ENCODE peak calls at places on chromosomes 12 and 14, in nine cellular contexts. O is stimulated activated CD8-positive, alpha-beta memory T cell treated with anti-CD3 and anti-CD28 coated beads, Interleukin-4, amount 100 ng/mL, for 24 hours; A is GM04503; X is T-helper 9 cell; M is RPMI8226; V is iris pigment epithelial cell; W is GM23248; U is AG09319; L is D341Med. C is an unnamed sample.

GRCh38 chr12:92827836-92828431 is 101.2 kb downstream of the EEA1 start:
- DNase-seq in O (no peak), A (no peak), X (no peak), M (peak), V (peak), W (peak), U (peak), L (peak), C (peak)

GRCh38 chr14:104294983-104295680 is 156.7 kb downstream of the KIF26A start:
- DNase-seq in O (no peak), A (no peak), X (no peak), M (no peak), V (no peak), W (no peak), U (no peak), L (no peak), C (no peak)

GRCh38 chr14:44620106-44621019 is 113.3 kb upstream of the FSCB start:
- DNase-seq in O (no peak), A (no peak), X (no peak), M (no peak), V (no peak), W (no peak), U (no peak), L (no peak), C (no peak)

GRCh38 chr14:45526715-45527549 is 273.9 kb upstream of the MIS18BP1 start:
- DNase-seq in O (no peak), A (no peak), X (no peak), M (peak), V (peak), W (peak), U (no peak), L (peak), C (no peak)

GRCh38 chr14:104976198-104977007 is 1.8 kb downstream of the AHNAK2 start:
- DNase-seq in O (peak), A (no peak), X (peak), M (peak), V (peak), W (peak), U (peak), L (peak), C (no peak)

GRCh38 chr12:116427200-116427932 is 131.8 kb upstream of the MAP1LC3B2 start:
- DNase-seq in O (no peak), A (no peak), X (no peak), M (no peak), V (no peak), W (peak), U (no peak), L (no peak), C (no peak)

GRCh38 chr12:102120886-102121285 is 903 bp downstream of the PARPBP start:
- DNase-seq in O (no peak), A (no peak), X (no peak), M (peak), V (peak), W (peak), U (no peak), L (peak), C (peak)

GRCh38 chr14:91164676-91165075 is 50.8 kb downstream of the DGLUCY start:
- DNase-seq in O (no peak), A (no peak), X (no peak), M (no peak), V (no peak), W (peak), U (no peak), L (no peak), C (no peak)

GRCh38 chr12:129186952-129187351 is 333.7 kb downstream of the GLT1D1 start:
- DNase-seq in O (no peak), A (no peak), X (no peak), M (peak), V (no peak), W (no peak), U (no peak), L (no peak), C (no peak)

GRCh38 chr14:98633380-98633779 is 638.6 kb downstream of the BCL11B start:
- DNase-seq in O (no peak), A (no peak), X (no peak), M (peak), V (no peak), W (no peak), U (no peak), L (peak), C (no peak)

GRCh38 chr12:52305921-52306705 is 14.8 kb upstream of the KRT81 start:
- DNase-seq in O (no peak), A (no peak), X (no peak), M (no peak), V (no peak), W (no peak), U (no peak), L (no peak), C (no peak)

GRCh38 chr14:99664636-99665273 is 19.3 kb upstream of the CYP46A1 start:
- DNase-seq in O (no peak), A (no peak), X (no peak), M (no peak), V (no peak), W (no peak), U (no peak), L (no peak), C (no peak)

GRCh38 chr12:86134571-86134970 is 121.6 kb downstream of the MGAT4C start:
- DNase-seq in O (no peak), A (no peak), X (no peak), M (no peak), V (peak), W (peak), U (no peak), L (no peak), C (no peak)

GRCh38 chr14:103519043-103519836 is 3.4 kb downstream of the CKB start:
- DNase-seq in O (no peak), A (no peak), X (no peak), M (no peak), V (no peak), W (peak), U (no peak), L (no peak), C (no peak)

GRCh38 chr14:104297313-104297704 is 158.9 kb downstream of the KIF26A start:
- DNase-seq in O (no peak), A (no peak), X (no peak), M (no peak), V (no peak), W (no peak), U (no peak), L (no peak), C (no peak)

GRCh38 chr12:99746538-99746937 is 99.0 kb downstream of the GARIN6 start:
- DNase-seq in O (no peak), A (no peak), X (no peak), M (no peak), V (no peak), W (no peak), U (no peak), L (no peak), C (no peak)

GRCh38 chr12:132465269-132466190 is 24.4 kb upstream of the FBRSL1 start:
- DNase-seq in O (no peak), A (no peak), X (no peak), M (no peak), V (no peak), W (no peak), U (no peak), L (peak), C (no peak)

GRCh38 chr14:55122441-55122986 is 6.5 kb upstream of the LGALS3 start:
- DNase-seq in O (no peak), A (no peak), X (no peak), M (no peak), V (peak), W (no peak), U (no peak), L (no peak), C (no peak)

GRCh38 chr14:104684449-104684821 is 5.0 kb upstream of the INF2 start:
- DNase-seq in O (no peak), A (no peak), X (no peak), M (no peak), V (no peak), W (no peak), U (no peak), L (no peak), C (no peak)

GRCh38 chr12:69059465-69060457 is 126.8 kb upstream of the CPM start:
- DNase-seq in O (no peak), A (peak), X (no peak), M (no peak), V (peak), W (peak), U (peak), L (no peak), C (peak)

GRCh38 chr14:90911121-90911520 is 94.9 kb upstream of the TTC7B start:
- DNase-seq in O (no peak), A (no peak), X (no peak), M (no peak), V (peak), W (no peak), U (no peak), L (no peak), C (no peak)

GRCh38 chr12:29148065-29148957 is 767 bp upstream of the FAR2 start:
- DNase-seq in O (no peak), A (no peak), X (no peak), M (peak), V (no peak), W (peak), U (no peak), L (no peak), C (no peak)

GRCh38 chr12:120725659-120726509 is at the start of gene ACADS:
- DNase-seq in O (peak), A (no peak), X (peak), M (peak), V (peak), W (peak), U (peak), L (peak), C (peak)

GRCh38 chr14:104782823-104783170 is 12.8 kb downstream of the AKT1 start:
- DNase-seq in O (no peak), A (no peak), X (no peak), M (no peak), V (no peak), W (no peak), U (no peak), L (no peak), C (no peak)

GRCh38 chr12:88703790-88704189 is 123.5 kb upstream of the KITLG start:
- DNase-seq in O (no peak), A (no peak), X (no peak), M (no peak), V (peak), W (peak), U (no peak), L (no peak), C (no peak)

GRCh38 chr12:68572650-68573049 is 38.0 kb upstream of the RAP1B start:
- DNase-seq in O (no peak), A (no peak), X (no peak), M (no peak), V (no peak), W (peak), U (no peak), L (no peak), C (no peak)

GRCh38 chr12:45377815-45378214 is 161.9 kb downstream of the ANO6 start:
- DNase-seq in O (no peak), A (no peak), X (no peak), M (no peak), V (no peak), W (peak), U (no peak), L (no peak), C (no peak)

GRCh38 chr12:2125651-2126050 is 72.9 kb downstream of the CACNA1C start:
- DNase-seq in O (no peak), A (no peak), X (no peak), M (no peak), V (no peak), W (no peak), U (no peak), L (no peak), C (no peak)

GRCh38 chr12:60834806-60835205 is 1239.0 kb downstream of the SLC16A7 start:
- DNase-seq in O (no peak), A (no peak), X (no peak), M (no peak), V (no peak), W (no peak), U (no peak), L (no peak), C (no peak)

GRCh38 chr14:100723135-100723883 is 3.4 kb upstream of the DLK1 start:
- DNase-seq in O (no peak), A (no peak), X (no peak), M (no peak), V (no peak), W (no peak), U (no peak), L (no peak), C (no peak)

GRCh38 chr12:10067259-10067658 is 31.5 kb downstream of the CLEC1A start:
- DNase-seq in O (no peak), A (no peak), X (no peak), M (no peak), V (no peak), W (no peak), U (no peak), L (no peak), C (no peak)

GRCh38 chr12:127559349-127560040 is 707.5 kb upstream of the TMEM132C start:
- DNase-seq in O (peak), A (peak), X (peak), M (peak), V (peak), W (peak), U (peak), L (no peak), C (peak)

GRCh38 chr12:31928246-31929139 is 30.7 kb upstream of the RESF1 start:
- DNase-seq in O (no peak), A (no peak), X (no peak), M (no peak), V (no peak), W (no peak), U (no peak), L (no peak), C (no peak)

GRCh38 chr12:91778938-91779400 is 366.7 kb downstream of the BTG1 start:
- DNase-seq in O (peak), A (peak), X (peak), M (peak), V (peak), W (peak), U (peak), L (no peak), C (peak)

C was measured in GM04504.